ENCODE peak calls at places on chromosome X, in five cellular contexts. X is upper lobe of right lung, W is NAMALWA, E is GM12865, I is SW 1271. P is an unnamed sample.
A peak's percentile ranks its signal among the peaks of the same experiment; 100 is the strongest.

GRCh38 chrX:31213941-31214340 is 142.1 kb upstream of the FTHL17 start:
- DNase-seq in E (peak; percentile 36), I (no peak), X (no peak), W (peak; percentile 40), P (no peak)

GRCh38 chrX:120749141-120749846 is 119.4 kb upstream of the C1GALT1C1 start:
- DNase-seq in E (peak; percentile 59), I (no peak), W (peak; percentile 80), X (no peak), P (peak; percentile 81)

GRCh38 chrX:33285550-33285949 is 74.2 kb upstream of the DMD start:
- DNase-seq in I (no peak), E (no peak), X (no peak), W (no peak), P (peak; percentile 36)

GRCh38 chrX:11531226-11531625 is 134.5 kb downstream of the ARHGAP6 start:
- DNase-seq in W (peak; percentile 7), X (no peak), I (no peak), E (no peak), P (no peak)

GRCh38 chrX:32591589-32591988 is 619.8 kb downstream of the DMD start:
- DNase-seq in E (no peak), W (no peak), I (no peak), X (no peak), P (no peak)

GRCh38 chrX:134294548-134294947 is 57.6 kb downstream of the CCDC160 start:
- DNase-seq in W (peak; percentile 9), X (no peak), E (no peak), I (no peak), P (no peak)

GRCh38 chrX:10033360-10034007 is 66.3 kb downstream of the CLDN34 start:
- DNase-seq in X (no peak), W (no peak), I (no peak), E (no peak), P (no peak)

GRCh38 chrX:64975491-64975890 is 759 bp downstream of the ZC4H2 start:
- DNase-seq in X (peak; percentile 56), W (peak; percentile 45), I (peak; percentile 27), E (peak; percentile 7), P (no peak)

GRCh38 chrX:105822138-105823091 is at the start of gene NRK:
- DNase-seq in W (no peak), X (peak; percentile 51), E (no peak), I (no peak), P (peak; percentile 6)

GRCh38 chrX:54093159-54093558 is 48.9 kb upstream of the PHF8 start:
- DNase-seq in X (no peak), I (no peak), E (no peak), W (no peak), P (no peak)

GRCh38 chrX:97050413-97050812 is 166.7 kb downstream of the RPA4 start:
- DNase-seq in W (no peak), E (no peak), I (no peak), X (no peak), P (no peak)

GRCh38 chrX:6228720-6229119 is at the start of gene NLGN4X:
- DNase-seq in I (no peak), E (no peak), W (no peak), X (no peak), P (no peak)

GRCh38 chrX:80765226-80765625 is 44.5 kb downstream of the BRWD3 start:
- DNase-seq in W (no peak), X (no peak), I (peak; percentile 23), E (no peak), P (peak; percentile 0)

GRCh38 chrX:94752434-94753169 is 1078.6 kb downstream of the FAM133A start:
- DNase-seq in E (no peak), I (no peak), X (no peak), W (no peak), P (no peak)

GRCh38 chrX:53313746-53314105 is 32.3 kb upstream of the IQSEC2 start:
- DNase-seq in W (no peak), X (no peak), I (no peak), E (no peak), P (no peak)

GRCh38 chrX:153400146-153401132 is 711 bp downstream of the PNMA6E start:
- DNase-seq in W (peak; percentile 63), E (peak; percentile 55), I (peak; percentile 18), X (peak; percentile 76), P (peak; percentile 16)

GRCh38 chrX:17081969-17082368 is 135.5 kb downstream of the REPS2 start:
- DNase-seq in X (no peak), I (no peak), E (no peak), W (peak; percentile 3), P (no peak)

GRCh38 chrX:102067966-102068723 is 57.3 kb upstream of the TCEAL2 start:
- DNase-seq in W (peak; percentile 27), I (peak; percentile 0), E (peak; percentile 20), X (no peak), P (no peak)

P was measured in PC-9.